ENCODE peak calls at places on chromosomes 5 and 9, in six cellular contexts. E is GM23338, X is GM23248, D is MM.1S, Z is neural progenitor cell, H is HCT116. T is an unnamed sample.

GRCh38 chr5:1752881-1753280 is 46.8 kb downstream of the MRPL36 start:
- DNase-seq in E (no peak), X (no peak), D (no peak), Z (no peak), H (no peak), T (no peak)

GRCh38 chr5:115685966-115686691 is 60.3 kb upstream of the TMED7 start:
- DNase-seq in E (peak; percentile 50), X (peak; percentile 38), D (no peak), Z (no peak), H (no peak), T (no peak)

GRCh38 chr5:9302228-9302627 is 243.6 kb downstream of the SEMA5A start:
- DNase-seq in E (no peak), X (peak; percentile 18), D (no peak), Z (no peak), H (no peak), T (peak; percentile 35)

GRCh38 chr5:81631124-81631523 is 119.8 kb downstream of the SSBP2 start:
- DNase-seq in E (no peak), X (peak; percentile 9), D (peak; percentile 89), Z (no peak), H (no peak), T (no peak)

GRCh38 chr5:79712741-79713140 is 23.1 kb downstream of the CMYA5 start:
- DNase-seq in E (no peak), X (no peak), D (no peak), Z (no peak), H (no peak), T (no peak)

GRCh38 chr5:84603557-84604185 is 219.0 kb upstream of the EDIL3 start:
- DNase-seq in E (no peak), X (peak; percentile 27), D (no peak), Z (no peak), H (no peak), T (peak; percentile 6)

GRCh38 chr9:33464045-33464636 is 9.6 kb downstream of the NOL6 start:
- DNase-seq in E (no peak), X (no peak), D (no peak), Z (no peak), H (no peak), T (no peak)

GRCh38 chr9:82332018-82332773 is 343.6 kb downstream of the SPATA31D1 start:
- DNase-seq in E (no peak), X (peak; percentile 88), D (no peak), Z (no peak), H (no peak), T (peak; percentile 75)

GRCh38 chr9:5442400-5443011 is 4.8 kb upstream of the PLGRKT start:
- DNase-seq in E (peak; percentile 73), X (peak; percentile 76), D (peak; percentile 72), Z (peak; percentile 63), H (no peak), T (peak; percentile 67)

GRCh38 chr5:77851229-77852067 is 75.3 kb upstream of the TBCA start:
- DNase-seq in E (peak; percentile 72), X (peak; percentile 66), D (no peak), Z (peak; percentile 71), H (no peak), T (no peak)

GRCh38 chr5:5767286-5767928 is 344.9 kb downstream of the ICE1 start:
- DNase-seq in E (no peak), X (no peak), D (no peak), Z (no peak), H (no peak), T (no peak)

GRCh38 chr9:93119953-93120845 is 13.9 kb downstream of the NINJ1 start:
- DNase-seq in E (peak; percentile 65), X (peak; percentile 95), D (no peak), Z (no peak), H (peak; percentile 83), T (peak; percentile 85)

GRCh38 chr9:98964201-98964600 is 20.5 kb downstream of the COL15A1 start:
- DNase-seq in E (no peak), X (no peak), D (no peak), Z (no peak), H (no peak), T (no peak)

GRCh38 chr5:10581867-10582511 is 18.1 kb downstream of the ANKRD33B start:
- DNase-seq in E (no peak), X (peak; percentile 29), D (no peak), Z (no peak), H (no peak), T (no peak)

GRCh38 chr9:111036068-111036789 is 2.0 kb downstream of the LPAR1 start:
- DNase-seq in E (peak; percentile 83), X (peak; percentile 85), D (no peak), Z (peak; percentile 79), H (peak; percentile 1), T (peak; percentile 67)

GRCh38 chr5:166907314-166907713 is 1384.1 kb upstream of the WWC1 start:
- DNase-seq in E (no peak), X (peak; percentile 3), D (no peak), Z (no peak), H (no peak), T (peak; percentile 8)

GRCh38 chr9:93886911-93887310 is 68.2 kb downstream of the BARX1 start:
- DNase-seq in E (no peak), X (no peak), D (no peak), Z (no peak), H (no peak), T (no peak)

GRCh38 chr9:135228983-135229625 is 141.6 kb downstream of the OLFM1 start:
- DNase-seq in E (no peak), X (no peak), D (no peak), Z (no peak), H (no peak), T (no peak)

DNA sequence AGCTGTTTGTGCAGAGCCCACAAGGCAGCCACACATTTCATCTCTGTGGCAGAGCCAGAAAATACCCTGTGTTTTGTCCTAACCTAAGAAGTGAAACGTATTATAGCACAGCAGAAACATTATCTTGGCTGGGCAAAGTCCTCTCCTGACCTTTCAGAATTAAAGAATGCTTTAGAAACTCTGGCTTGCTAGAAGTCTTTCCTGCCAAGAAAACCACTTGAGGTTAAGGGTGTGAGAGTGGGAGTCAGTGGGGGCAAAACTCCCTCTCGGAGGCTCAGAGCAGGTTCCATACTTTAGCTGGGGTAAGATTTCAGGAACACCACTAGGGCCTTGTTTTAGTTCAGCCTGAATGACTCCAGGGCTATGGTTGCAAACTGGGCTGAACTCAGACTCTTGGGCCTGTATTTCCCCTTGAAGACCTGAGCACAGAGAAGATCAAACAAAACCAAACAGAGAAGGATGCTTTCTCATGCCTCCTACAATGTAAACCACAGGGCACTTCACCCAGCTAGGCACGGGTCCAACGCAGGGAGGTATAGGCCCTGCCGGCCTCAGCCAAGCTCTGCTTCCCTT is 48.0 kb downstream of the ZNF366 start:
- DNase-seq in E (no peak), X (no peak), D (no peak), Z (no peak), H (no peak), T (no peak)
- TF ChIP-seq EZH2phosphoT487 in E (no peak), X (no peak), D (no peak), Z (no peak), H (no peak), T (no peak)

DNA sequence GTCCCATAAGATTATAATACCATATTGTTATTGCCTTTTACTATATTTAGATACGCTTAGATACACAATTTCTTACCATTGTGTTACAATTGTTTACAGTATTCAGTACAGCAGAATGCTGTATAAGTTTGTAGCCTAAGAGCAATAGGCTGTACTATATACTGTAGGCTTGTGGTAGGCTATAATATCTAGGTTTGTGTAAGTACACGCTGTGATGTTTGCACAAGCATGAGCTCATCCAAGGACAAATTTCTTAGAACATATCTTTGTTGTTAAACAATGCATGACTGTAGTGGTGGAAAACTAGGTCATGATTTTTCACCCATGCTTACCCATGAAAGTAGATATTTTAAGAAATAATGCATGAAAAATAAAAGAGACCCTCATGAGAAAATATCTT is 509.4 kb upstream of the CDH18 start:
- DNase-seq in E (no peak), X (no peak), D (no peak), Z (no peak), H (no peak), T (peak; percentile 63)
- TF ChIP-seq EZH2phosphoT487 in E (no peak), X (no peak), D (no peak), Z (no peak), H (no peak), T (no peak)

GRCh38 chr5:145484195-145484594 is 350.9 kb downstream of the PRELID2 start:
- DNase-seq in E (no peak), X (peak; percentile 80), D (no peak), Z (no peak), H (peak; percentile 78), T (peak; percentile 67)
- TF ChIP-seq EZH2phosphoT487 in E (no peak), X (no peak), D (no peak), Z (no peak), H (no peak), T (no peak)

GRCh38 chr9:2838984-2839367 is 4.9 kb downstream of the PUM3 start:
- DNase-seq in E (no peak), X (no peak), D (no peak), Z (no peak), H (no peak), T (no peak)
- TF ChIP-seq EZH2phosphoT487 in E (no peak), X (no peak), D (no peak), Z (no peak), H (no peak), T (no peak)

DNA sequence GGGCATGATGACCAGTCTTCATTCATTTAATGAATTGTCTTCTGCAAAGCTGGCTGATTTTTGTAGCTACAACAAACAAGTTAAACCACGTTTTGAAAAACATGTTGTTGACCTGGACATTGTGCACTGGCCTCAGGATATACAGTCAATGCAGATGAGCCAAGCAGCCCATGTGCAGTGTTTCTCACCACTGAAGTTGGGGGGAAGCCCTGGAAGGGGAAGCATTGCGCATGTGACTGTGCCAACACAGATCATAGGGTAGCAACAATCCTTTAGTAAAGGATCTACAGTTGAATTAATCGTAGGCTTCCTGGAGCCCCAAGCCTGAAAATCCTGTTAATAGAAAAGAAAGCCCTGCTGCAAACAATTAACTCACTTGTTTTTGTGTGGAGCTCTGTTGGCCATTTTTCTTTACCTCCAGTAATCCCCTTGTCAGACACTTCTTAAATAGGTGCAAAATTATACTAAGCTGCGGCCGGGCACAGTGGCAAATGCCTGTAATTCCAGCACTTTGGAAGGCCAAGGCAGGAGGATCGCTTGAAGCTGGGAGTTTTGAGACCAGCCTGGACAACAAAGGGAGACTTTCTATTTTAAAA is 87.9 kb downstream of the INIP start:
- DNase-seq in E (peak; percentile 11), X (peak; percentile 30), D (no peak), Z (peak; percentile 67), H (no peak), T (no peak)
- TF ChIP-seq EZH2phosphoT487 in E (no peak), X (no peak), D (no peak), Z (peak; percentile 81), H (no peak), T (no peak)

GRCh38 chr5:151107084-151107483 is 26.2 kb upstream of the TNIP1 start:
- DNase-seq in E (no peak), X (no peak), D (no peak), Z (no peak), H (no peak), T (no peak)
- TF ChIP-seq EZH2phosphoT487 in E (no peak), X (no peak), D (no peak), Z (no peak), H (no peak), T (no peak)

DNA sequence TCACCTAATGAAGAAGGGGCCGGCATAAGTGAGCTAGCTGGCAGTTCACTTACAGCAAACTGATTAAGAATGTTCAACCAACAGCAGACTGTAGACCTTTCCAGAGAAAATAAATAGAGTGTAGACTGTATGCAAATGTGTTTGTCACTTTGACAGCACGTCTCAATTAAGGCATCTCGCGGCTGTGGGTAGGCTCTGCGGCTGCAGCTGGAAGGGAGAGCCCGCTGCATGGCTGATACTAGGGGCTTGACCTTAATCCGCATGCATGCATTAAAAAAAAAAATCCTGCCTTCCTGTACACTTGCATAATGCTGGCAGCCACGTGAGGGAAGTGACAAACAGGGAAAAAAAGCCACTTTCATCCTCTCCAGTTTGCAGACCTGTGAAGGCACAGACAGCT is 82.3 kb downstream of the CRB2 start:
- DNase-seq in E (no peak), X (no peak), D (no peak), Z (peak; percentile 67), H (no peak), T (no peak)
- TF ChIP-seq EZH2phosphoT487 in E (no peak), X (no peak), D (no peak), Z (no peak), H (no peak), T (no peak)

GRCh38 chr9:86721843-86722705 is 225.2 kb downstream of the GAS1 start:
- DNase-seq in E (no peak), X (peak; percentile 92), D (no peak), Z (no peak), H (no peak), T (peak; percentile 77)
- TF ChIP-seq EZH2phosphoT487 in E (no peak), X (no peak), D (no peak), Z (no peak), H (no peak), T (no peak)